ENCODE peak calls at places on chromosome 6, in five cellular contexts. P, X, V, B and J are unnamed samples.
A peak's percentile ranks its signal among the peaks of the same experiment; 100 is the strongest.

GRCh38 chr6:93407186-93407585 is 12.2 kb downstream of the EPHA7 start:
- DNase-seq in B (no peak), X (peak; percentile 42), V (no peak), P (no peak), J (no peak)

GRCh38 chr6:25473447-25473846 is 178.6 kb upstream of the SCGN start:
- DNase-seq in B (no peak), P (no peak), V (no peak), X (no peak), J (no peak)

GRCh38 chr6:290111-290932 is 2.0 kb upstream of the DUSP22 start:
- DNase-seq in X (no peak), P (no peak), V (no peak), B (no peak), J (no peak)

GRCh38 chr6:52518279-52518944 is 58.4 kb downstream of the TRAM2 start:
- DNase-seq in X (no peak), V (no peak), P (no peak), B (no peak), J (no peak)

GRCh38 chr6:69985180-69985579 is 118.8 kb downstream of the COL19A1 start:
- DNase-seq in V (no peak), P (no peak), B (no peak), X (no peak), J (no peak)

GRCh38 chr6:26554669-26555504 is 16.7 kb downstream of the HMGN4 start:
- DNase-seq in V (no peak), P (peak; percentile 33), B (no peak), X (peak; percentile 16), J (peak; percentile 74)

GRCh38 chr6:119073307-119074051 is 5.0 kb downstream of the FAM184A start:
- DNase-seq in P (no peak), V (no peak), B (no peak), X (no peak), J (no peak)

GRCh38 chr6:18613511-18613910 is 226.4 kb downstream of the RNF144B start:
- DNase-seq in B (no peak), V (no peak), P (no peak), X (no peak), J (no peak)

GRCh38 chr6:125528614-125529013 is 220.8 kb upstream of the HEY2 start:
- DNase-seq in X (no peak), P (no peak), B (no peak), V (no peak), J (no peak)

GRCh38 chr6:136526196-136526930 is 23.9 kb downstream of the MAP7 start:
- DNase-seq in X (peak; percentile 58), V (no peak), B (peak; percentile 67), P (no peak), J (peak; percentile 45)

GRCh38 chr6:5334341-5334740 is 73.0 kb downstream of the FARS2 start:
- DNase-seq in V (no peak), X (no peak), P (no peak), B (no peak), J (no peak)

GRCh38 chr6:25590986-25591385 is 61.0 kb upstream of the SCGN start:
- DNase-seq in X (no peak), P (no peak), V (no peak), B (no peak), J (no peak)

GRCh38 chr6:109313139-109313538 is 69.1 kb downstream of the CD164 start:
- DNase-seq in B (no peak), V (no peak), P (no peak), X (no peak), J (no peak)

GRCh38 chr6:444653-445275 is 53.2 kb downstream of the IRF4 start:
- DNase-seq in V (no peak), P (no peak), X (no peak), B (no peak), J (no peak)

GRCh38 chr6:145704153-145704781 is 31.1 kb downstream of the EPM2A start:
- DNase-seq in V (no peak), B (no peak), P (no peak), X (no peak), J (peak; percentile 6)

GRCh38 chr6:18343741-18344140 is 43.4 kb upstream of the RNF144B start:
- DNase-seq in V (peak; percentile 23), P (no peak), X (no peak), B (no peak), J (peak; percentile 40)

GRCh38 chr6:140979642-140980091 is 1153.1 kb upstream of the GJE1 start:
- DNase-seq in B (no peak), P (no peak), V (no peak), X (no peak), J (peak; percentile 74)